ENCODE peak calls at places on chromosomes 3 and 15, in five cellular contexts. Q, P, K, N and C are unnamed samples.

GRCh38 chr3:28612232-28612631 is 263.6 kb upstream of the AZI2 start:
- DNase-seq in K (no peak), N (no peak), P (no peak), Q (no peak), C (no peak)

GRCh38 chr3:59940690-59941089 is 890.9 kb upstream of the CFAP20DC start:
- DNase-seq in Q (no peak), P (no peak), N (no peak), K (no peak), C (no peak)

GRCh38 chr3:126167550-126167949 is 12.8 kb downstream of the ALDH1L1 start:
- DNase-seq in N (no peak), P (no peak), K (no peak), Q (no peak), C (no peak)

GRCh38 chr15:74869726-74870407 is 3.3 kb downstream of the SCAMP2 start:
- DNase-seq in Q (peak; percentile 71), K (no peak), N (no peak), P (no peak), C (no peak)

GRCh38 chr15:83871808-83872559 is 218.1 kb downstream of the ADAMTSL3 start:
- DNase-seq in P (no peak), K (no peak), N (no peak), Q (no peak), C (no peak)

GRCh38 chr15:59399465-59400102 is 26.9 kb upstream of the MYO1E start:
- DNase-seq in Q (no peak), N (no peak), P (no peak), K (no peak), C (no peak)

GRCh38 chr15:42736178-42736792 is 643 bp downstream of the CDAN1 start:
- DNase-seq in N (no peak), Q (no peak), K (no peak), P (no peak), C (no peak)

GRCh38 chr3:468172-468571 is 271.6 kb downstream of the CHL1 start:
- DNase-seq in K (no peak), Q (no peak), P (no peak), N (no peak), C (no peak)

GRCh38 chr15:52093167-52093538 is 19.4 kb downstream of the BCL2L10 start:
- DNase-seq in P (no peak), Q (no peak), K (no peak), N (no peak), C (no peak)

GRCh38 chr3:25447285-25447684 is 19.2 kb downstream of the RARB start:
- DNase-seq in K (no peak), P (no peak), Q (no peak), N (no peak), C (no peak)

GRCh38 chr15:89899303-89899946 is 5.6 kb upstream of the AP3S2 start:
- DNase-seq in K (no peak), P (no peak), Q (no peak), N (no peak), C (no peak)

GRCh38 chr3:6785726-6786125 is 75.2 kb upstream of the GRM7 start:
- DNase-seq in K (no peak), N (no peak), P (no peak), Q (no peak), C (no peak)

GRCh38 chr3:140186421-140186920 is 251.5 kb downstream of the CLSTN2 start:
- DNase-seq in K (no peak), P (no peak), N (no peak), Q (no peak), C (no peak)

GRCh38 chr15:68278345-68279217 is 1.0 kb downstream of the FEM1B start:
- DNase-seq in N (no peak), K (no peak), P (no peak), Q (peak; percentile 33), C (no peak)

GRCh38 chr3:57973715-57974477 is 34.3 kb upstream of the FLNB start:
- DNase-seq in P (no peak), K (no peak), Q (no peak), N (no peak), C (no peak)

GRCh38 chr3:30511524-30512278 is 94.7 kb upstream of the TGFBR2 start:
- DNase-seq in K (no peak), Q (no peak), N (no peak), P (no peak), C (peak; percentile 38)

GRCh38 chr3:150314248-150315027 is 93.7 kb upstream of the TSC22D2 start:
- DNase-seq in Q (peak; percentile 22), K (no peak), P (no peak), N (no peak), C (no peak)

GRCh38 chr3:173513123-173513522 is 115.6 kb downstream of the NLGN1 start:
- DNase-seq in P (no peak), K (no peak), N (no peak), Q (no peak), C (no peak)

GRCh38 chr3:167100200-167100599 is 279.9 kb downstream of the ZBBX start:
- DNase-seq in P (no peak), K (no peak), N (no peak), Q (no peak), C (no peak)

GRCh38 chr15:48966595-48967301 is 3.0 kb upstream of the SHC4 start:
- DNase-seq in P (no peak), N (no peak), Q (no peak), K (no peak), C (no peak)

GRCh38 chr3:127899200-127899599 is 15.8 kb upstream of the KBTBD12 start:
- DNase-seq in K (no peak), N (no peak), P (no peak), Q (no peak), C (no peak)

GRCh38 chr15:94230886-94231727 is at the start of gene MCTP2:
- DNase-seq in K (peak; percentile 81), N (no peak), P (peak; percentile 65), Q (peak; percentile 73), C (peak; percentile 94)

GRCh38 chr3:175585898-175586297 is 726.8 kb downstream of the NAALADL2 start:
- DNase-seq in K (no peak), Q (no peak), P (no peak), N (no peak), C (no peak)

GRCh38 chr3:197468866-197469382 is 86.8 kb downstream of the BDH1 start:
- DNase-seq in Q (no peak), K (no peak), P (no peak), N (no peak), C (no peak)

GRCh38 chr15:70353606-70354259 is 256.0 kb upstream of the TLE3 start:
- DNase-seq in K (no peak), Q (no peak), N (no peak), P (no peak), C (no peak)

GRCh38 chr3:111913163-111913763 is 54.2 kb downstream of the PHLDB2 start:
- DNase-seq in Q (no peak), N (no peak), K (no peak), P (no peak), C (no peak)

GRCh38 chr15:61426466-61426865 is 197.4 kb upstream of the RORA start:
- DNase-seq in N (no peak), P (no peak), K (no peak), Q (no peak), C (no peak)

GRCh38 chr15:99435138-99435695 is 130.6 kb upstream of the MEF2A start:
- DNase-seq in Q (no peak), N (no peak), K (no peak), P (no peak), C (peak; percentile 96)